ENCODE peak calls at places on chromosomes 11 and 22, in four cellular contexts. N is HepG2, B is GM12878, P is keratinocyte. W is an unnamed sample.

GRCh38 chr11:118530683-118531596 is at the start of gene TMEM25:
- DNase-seq in N (peak; percentile 32), B (no peak), P (no peak), W (no peak)

GRCh38 chr11:70072471-70073187 is 5.5 kb upstream of the ANO1 start:
- DNase-seq in N (no peak), B (no peak), P (no peak), W (no peak)

GRCh38 chr11:3154001-3154599 is 11.0 kb downstream of the OSBPL5 start:
- DNase-seq in N (no peak), B (no peak), P (no peak), W (no peak)

GRCh38 chr11:67277231-67277961 is 11.1 kb downstream of the GRK2 start:
- DNase-seq in N (no peak), B (peak; percentile 66), P (no peak), W (no peak)

GRCh38 chr11:34564807-34565241 is 51.2 kb upstream of the ELF5 start:
- DNase-seq in N (peak; percentile 18), B (no peak), P (no peak), W (no peak)

GRCh38 chr11:31408205-31408604 is 38.5 kb downstream of the DNAJC24 start:
- DNase-seq in N (no peak), B (no peak), P (no peak), W (no peak)

GRCh38 chr11:19739872-19740271 is 27.2 kb downstream of the NAV2 start:
- DNase-seq in N (peak; percentile 13), B (no peak), P (no peak), W (no peak)

GRCh38 chr22:24430431-24431308 is 3.3 kb downstream of the ADORA2A start:
- DNase-seq in N (no peak), B (no peak), P (no peak), W (no peak)

GRCh38 chr11:45178890-45179663 is 32.6 kb downstream of the PRDM11 start:
- DNase-seq in N (no peak), B (no peak), P (peak; percentile 44), W (peak; percentile 43)

GRCh38 chr22:28116261-28116673 is 197.2 kb upstream of the PITPNB start:
- DNase-seq in N (no peak), B (no peak), P (peak; percentile 57), W (peak; percentile 39)

GRCh38 chr11:12705874-12706273 is 31.7 kb downstream of the TEAD1 start:
- DNase-seq in N (no peak), B (no peak), P (no peak), W (no peak)

GRCh38 chr11:129146196-129146595 is 45.9 kb downstream of the ARHGAP32 start:
- DNase-seq in N (no peak), B (no peak), P (no peak), W (no peak)

GRCh38 chr22:31683181-31684105 is 21.4 kb upstream of the PISD start:
- DNase-seq in N (no peak), B (no peak), P (peak; percentile 82), W (no peak)

GRCh38 chr11:21545701-21546100 is 647.2 kb upstream of the ANO5 start:
- DNase-seq in N (no peak), B (no peak), P (no peak), W (no peak)

GRCh38 chr11:63985812-63986155 is 454 bp upstream of the OTUB1 start:
- DNase-seq in N (no peak), B (peak; percentile 15), P (no peak), W (no peak)

GRCh38 chr11:62149986-62150886 is 26.4 kb downstream of the INCENP start:
- DNase-seq in N (no peak), B (no peak), P (no peak), W (no peak)

GRCh38 chr11:61024938-61025818 is 53.7 kb downstream of the CD6 start:
- DNase-seq in N (no peak), B (no peak), P (no peak), W (no peak)

GRCh38 chr11:12224537-12224893 is 114.1 kb downstream of the MICAL2 start:
- DNase-seq in N (no peak), B (peak; percentile 65), P (no peak), W (peak; percentile 78)

GRCh38 chr22:19120829-19121630 is 1.2 kb downstream of the DGCR2 start:
- DNase-seq in N (peak; percentile 63), B (no peak), P (no peak), W (peak; percentile 78)

GRCh38 chr11:80960331-80961095 is 1519.7 kb upstream of the TENM4 start:
- DNase-seq in N (no peak), B (no peak), P (no peak), W (no peak)

GRCh38 chr22:21636629-21637218 is 4.2 kb downstream of the CCDC116 start:
- DNase-seq in N (no peak), B (no peak), P (no peak), W (no peak)

GRCh38 chr11:116916052-116916451 is 78.6 kb upstream of the APOA1 start:
- DNase-seq in N (no peak), B (no peak), P (no peak), W (no peak)
- TF ChIP-seq CTCF in N (no peak), B (no peak), P (no peak), W (no peak)

GRCh38 chr22:47198801-47199251 is 436.4 kb downstream of the TBC1D22A start:
- DNase-seq in N (no peak), B (no peak), P (no peak), W (peak; percentile 9)

GRCh38 chr22:47195676-47196492 is 433.4 kb downstream of the TBC1D22A start:
- DNase-seq in N (no peak), B (no peak), P (no peak), W (no peak)

GRCh38 chr22:47197735-47198500 is 435.5 kb downstream of the TBC1D22A start:
- DNase-seq in N (no peak), B (no peak), P (no peak), W (no peak)

GRCh38 chr22:47196493-47196849 is 434.0 kb downstream of the TBC1D22A start:
- DNase-seq in N (no peak), B (no peak), P (no peak), W (no peak)

GRCh38 chr22:47196881-47197701 is 434.6 kb downstream of the TBC1D22A start:
- DNase-seq in N (no peak), B (no peak), P (no peak), W (no peak)
- H4K20me1 ChIP-seq in N (peaks cover 4% of the 10 kb centered on the region), B (no peaks in the 10 kb centered on the region), P (no peaks in the 10 kb centered on the region), W (peaks cover 11% of the 10 kb centered on the region)

GRCh38 chr11:15931497-15931896 is 424.8 kb downstream of the SOX6 start:
- DNase-seq in N (no peak), B (no peak), P (no peak), W (no peak)

GRCh38 chr11:15935370-15935769 is 421.0 kb downstream of the SOX6 start:
- DNase-seq in N (no peak), B (no peak), P (no peak), W (no peak)

GRCh38 chr11:15932417-15932816 is 423.9 kb downstream of the SOX6 start:
- DNase-seq in N (no peak), B (no peak), P (no peak), W (no peak)

GRCh38 chr11:15936011-15936410 is 420.3 kb downstream of the SOX6 start:
- DNase-seq in N (no peak), B (no peak), P (no peak), W (no peak)

GRCh38 chr11:15933896-15934625 is 422.3 kb downstream of the SOX6 start:
- DNase-seq in N (no peak), B (no peak), P (no peak), W (no peak)
- TF ChIP-seq CTCF in N (no peak), B (no peak), P (no peak), W (no peak)

DNA sequence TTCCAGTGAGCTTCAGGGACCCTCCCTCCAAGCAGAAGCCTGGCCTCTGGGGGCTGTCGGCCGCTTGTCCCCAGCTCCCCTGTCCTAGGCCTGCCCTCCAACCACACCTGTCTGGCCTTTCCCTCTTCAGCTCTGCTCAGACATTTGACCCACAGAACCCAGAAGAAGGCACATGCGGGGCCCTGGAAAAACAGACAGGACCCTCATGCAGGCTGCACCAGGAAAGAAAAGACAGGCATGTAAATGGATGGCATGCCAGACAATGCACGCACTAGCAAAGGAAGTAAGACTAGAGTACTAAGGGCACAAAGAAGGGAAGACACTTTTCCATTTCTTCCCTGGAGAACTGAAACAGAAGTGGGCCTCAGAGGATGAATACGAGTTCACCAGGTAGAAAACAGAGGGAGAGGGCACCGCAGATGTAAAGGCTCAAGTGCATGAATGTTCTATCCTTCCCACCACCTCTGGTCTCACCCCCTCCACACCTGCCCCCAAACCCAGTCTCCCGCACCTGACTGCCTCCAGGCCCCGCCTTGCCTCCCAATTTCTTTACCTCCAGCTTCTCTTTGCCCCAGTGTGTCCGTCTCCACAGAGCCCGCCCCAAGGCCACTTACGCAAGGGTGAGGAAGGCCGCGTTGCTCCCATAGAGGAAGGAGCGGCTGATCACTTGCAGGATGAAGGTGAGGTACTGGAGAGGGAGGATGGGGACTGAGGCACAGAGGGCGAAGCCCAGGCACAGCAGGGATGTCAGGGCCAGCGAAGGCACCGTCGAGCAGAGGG is 17.4 kb downstream of the SLC43A3 start:
- DNase-seq in N (no peak), B (no peak), P (no peak), W (no peak)
- H4K20me1 ChIP-seq in N (no peaks in the 10 kb centered on the region), B (no peaks in the 10 kb centered on the region), P (peaks cover 6% of the 10 kb centered on the region), W (peaks cover 7% of the 10 kb centered on the region)

GRCh38 chr11:113370634-113371033 is 16.9 kb upstream of the ANKK1 start:
- DNase-seq in N (no peak), B (no peak), P (no peak), W (no peak)

GRCh38 chr11:113373306-113373705 is 14.3 kb upstream of the ANKK1 start:
- DNase-seq in N (no peak), B (no peak), P (peak; percentile 45), W (no peak)

GRCh38 chr11:113373981-113374560 is 13.5 kb upstream of the ANKK1 start:
- DNase-seq in N (no peak), B (no peak), P (no peak), W (no peak)

GRCh38 chr11:113369411-113369810 is 18.2 kb upstream of the ANKK1 start:
- DNase-seq in N (no peak), B (no peak), P (no peak), W (no peak)

DNA sequence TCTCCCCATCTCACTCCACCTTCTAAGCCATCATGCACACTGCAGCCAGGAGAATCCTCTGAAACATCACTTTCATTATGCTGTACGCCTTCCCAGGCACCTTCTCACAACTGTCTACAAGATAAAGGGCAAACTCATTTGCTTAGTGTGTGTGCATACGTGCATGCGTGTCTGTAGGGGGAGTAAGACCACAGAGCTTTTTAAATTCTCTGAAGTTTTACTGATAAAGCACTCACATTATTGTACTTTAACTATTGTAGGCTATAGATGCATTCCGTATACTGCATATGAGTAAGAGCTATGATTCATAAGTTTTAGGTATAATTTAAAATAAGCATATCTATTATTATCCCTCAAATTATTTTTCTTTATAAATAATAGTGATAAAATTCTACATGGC is 15.3 kb upstream of the ANKK1 start:
- DNase-seq in N (no peak), B (no peak), P (no peak), W (no peak)
- TF ChIP-seq CTCF in N (no peak), B (no peak), P (no peak), W (no peak)

GRCh38 chr11:57777969-57778317 is 16.3 kb downstream of the CTNND1 start:
- DNase-seq in N (peak; percentile 94), B (no peak), P (no peak), W (peak; percentile 78)
- H4K20me1 ChIP-seq in N (peaks cover 21% of the 10 kb centered on the region), B (no peaks in the 10 kb centered on the region), P (peaks cover 19% of the 10 kb centered on the region), W (peaks cover 3% of the 10 kb centered on the region)

DNA sequence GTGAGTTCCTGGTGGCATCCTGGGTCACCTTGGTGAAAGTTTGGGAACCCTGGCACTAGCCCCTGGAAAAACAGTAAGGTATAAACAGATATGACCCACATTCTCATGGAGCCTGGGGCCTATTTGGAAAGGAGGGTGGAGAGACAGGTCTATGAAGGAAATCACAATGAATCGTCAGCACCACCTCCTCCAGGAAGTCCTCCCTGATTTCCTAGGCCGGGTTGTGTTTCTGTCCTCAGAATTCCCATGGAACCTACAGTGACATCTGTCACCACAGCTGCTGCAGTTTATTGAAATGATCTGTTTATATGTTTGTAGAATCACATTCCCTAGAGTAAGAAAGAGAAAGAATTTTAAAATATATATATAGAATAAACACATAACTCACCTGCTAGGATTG is 71.8 kb upstream of the ASPHD2 start:
- DNase-seq in N (no peak), B (no peak), P (no peak), W (no peak)
- TF ChIP-seq CTCF in N (no peak), B (no peak), P (no peak), W (no peak)

W was measured in PC-9.